ENCODE peak calls at places on chromosomes 7 and 10, in ten cellular contexts. W, G, Z, T, P, C, V, S, O and H are unnamed samples.

GRCh38 chr7:115477193-115477651 is 553.3 kb downstream of the TFEC start:
- DNase-seq in W (peak; percentile 38), G (no peak), Z (peak; percentile 6), T (peak; percentile 12), P (no peak), C (no peak), V (peak; percentile 15), S (peak; percentile 13), O (no peak), H (peak; percentile 54)

GRCh38 chr7:117110480-117111315 is 157.4 kb downstream of the ST7 start:
- DNase-seq in W (no peak), G (no peak), Z (no peak), T (no peak), P (no peak), C (no peak), V (no peak), S (no peak), O (peak; percentile 20), H (no peak)

GRCh38 chr7:48108959-48109847 is 20.1 kb downstream of the UPP1 start:
- DNase-seq in W (no peak), G (no peak), Z (no peak), T (no peak), P (no peak), C (no peak), V (no peak), S (no peak), O (no peak), H (no peak)

GRCh38 chr10:44293306-44293778 is 91.6 kb downstream of the CXCL12 start:
- DNase-seq in W (no peak), G (no peak), Z (no peak), T (no peak), P (no peak), C (no peak), V (no peak), S (peak; percentile 23), O (no peak), H (peak; percentile 40)

GRCh38 chr10:10798543-10799192 is 219.0 kb upstream of the CELF2 start:
- DNase-seq in W (no peak), G (no peak), Z (no peak), T (peak; percentile 47), P (no peak), C (no peak), V (no peak), S (peak; percentile 20), O (no peak), H (peak; percentile 51)

GRCh38 chr10:48522011-48522765 is 82.7 kb downstream of the ARHGAP22 start:
- DNase-seq in W (peak; percentile 46), G (no peak), Z (no peak), T (no peak), P (no peak), C (no peak), V (no peak), S (no peak), O (no peak), H (no peak)

GRCh38 chr10:3226960-3227724 is 54.6 kb upstream of the PITRM1 start:
- DNase-seq in W (peak; percentile 92), G (peak; percentile 60), Z (no peak), T (no peak), P (no peak), C (no peak), V (no peak), S (no peak), O (no peak), H (no peak)

GRCh38 chr10:34858003-34858402 is 42.9 kb upstream of the PARD3 start:
- DNase-seq in W (no peak), G (no peak), Z (no peak), T (no peak), P (no peak), C (no peak), V (no peak), S (no peak), O (no peak), H (no peak)

GRCh38 chr10:115417585-115418265 is 324.6 kb downstream of the ATRNL1 start:
- DNase-seq in W (peak; percentile 44), G (peak; percentile 66), Z (peak; percentile 6), T (no peak), P (no peak), C (no peak), V (no peak), S (no peak), O (no peak), H (no peak)

GRCh38 chr10:113736576-113736975 is 14.9 kb upstream of the PLEKHS1 start:
- DNase-seq in W (peak; percentile 80), G (no peak), Z (no peak), T (no peak), P (no peak), C (no peak), V (no peak), S (no peak), O (no peak), H (no peak)
- TF ChIP-seq CTCF in W (no peak), G (no peak), Z (no peak), T (no peak), P (no peak), C (no peak), V (no peak), S (no peak), O (no peak), H (no peak)

GRCh38 chr7:22216832-22217475 is 140.0 kb downstream of the RAPGEF5 start:
- DNase-seq in W (no peak), G (no peak), Z (no peak), T (no peak), P (no peak), C (no peak), V (no peak), S (no peak), O (no peak), H (no peak)
- H3K27ac ChIP-seq in W (no peak overlapping the region), G (no peak overlapping the region), Z (no peak overlapping the region), T (peak overlapping the region; percentile 17), P (peak overlapping the region; percentile 85), C (peak overlapping the region; percentile 76), V (peak overlapping the region; percentile 27), S (peak overlapping the region; percentile 90), O (no peak overlapping the region), H (no peak overlapping the region)

GRCh38 chr7:155807805-155808550 is 4.3 kb downstream of the SHH start:
- DNase-seq in W (no peak), G (no peak), Z (no peak), T (no peak), P (no peak), C (no peak), V (no peak), S (no peak), O (no peak), H (no peak)

GRCh38 chr7:155806096-155806871 is 6.0 kb downstream of the SHH start:
- DNase-seq in W (no peak), G (no peak), Z (no peak), T (no peak), P (no peak), C (no peak), V (no peak), S (no peak), O (no peak), H (no peak)

GRCh38 chr7:155808551-155809331 is 3.5 kb downstream of the SHH start:
- DNase-seq in W (no peak), G (no peak), Z (no peak), T (no peak), P (no peak), C (no peak), V (no peak), S (no peak), O (no peak), H (no peak)

GRCh38 chr7:155805826-155806095 is 6.5 kb downstream of the SHH start:
- DNase-seq in W (no peak), G (no peak), Z (no peak), T (no peak), P (no peak), C (no peak), V (no peak), S (no peak), O (no peak), H (no peak)

GRCh38 chr7:155807013-155807804 is 5.1 kb downstream of the SHH start:
- DNase-seq in W (no peak), G (no peak), Z (no peak), T (no peak), P (no peak), C (no peak), V (no peak), S (no peak), O (no peak), H (no peak)
- H3K4me3 ChIP-seq in W (no peak overlapping the region), G (no peak overlapping the region), Z (no peak overlapping the region), T (no peak overlapping the region), P (no peak overlapping the region), C (no peak overlapping the region), V (no peak overlapping the region), S (no peak overlapping the region), O (no peak overlapping the region), H (no peak overlapping the region)

GRCh38 chr7:43803865-43804264 is 45.4 kb downstream of the BLVRA start:
- DNase-seq in W (no peak), G (no peak), Z (no peak), T (no peak), P (no peak), C (no peak), V (no peak), S (no peak), O (no peak), H (no peak)

DNA sequence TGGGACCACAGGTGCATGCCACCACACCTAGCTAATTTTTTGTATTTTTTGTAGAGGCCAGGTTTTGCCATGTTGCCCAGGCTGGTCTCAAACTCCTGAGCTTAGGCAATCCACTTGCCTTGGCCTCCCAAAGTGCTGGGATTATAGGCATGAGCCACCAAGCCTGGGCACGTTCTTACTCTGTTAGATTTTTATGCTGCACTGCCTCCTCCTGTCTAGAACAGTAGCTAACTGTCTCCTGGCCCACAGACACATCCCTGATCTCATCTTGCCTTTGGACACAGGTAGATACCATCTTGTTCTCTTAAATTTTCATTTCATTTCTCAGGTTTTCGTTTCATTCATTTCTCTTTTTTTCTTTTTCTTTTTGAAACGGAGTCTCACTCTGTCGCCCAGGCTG is 41.1 kb downstream of the BLVRA start:
- DNase-seq in W (no peak), G (no peak), Z (no peak), T (no peak), P (no peak), C (no peak), V (no peak), S (no peak), O (no peak), H (no peak)
- TF ChIP-seq CTCF in W (no peak), G (peak; percentile 29), Z (no peak), T (no peak), P (no peak), C (no peak), V (no peak), S (no peak), O (no peak), H (no peak)